ENCODE peak calls at places on chromosomes 12 and 14, in nine cellular contexts. One of them, this sample, is unnamed.

GRCh38 chr12:56955631-56956256 is 1.7 kb downstream of the RDH16 start:
- DNase-seq in fibroblast of gingiva: peak
- DNase-seq in non-pigmented ciliary epithelial cell: no peak
- DNase-seq in NCI-H510A treated with DMSO at 0.1 percent for 48 hours: no peak
- DNase-seq in choroid plexus epithelial cell: peak
- DNase-seq in IMR-90: peak
- DNase-seq in GM23248: peak
- DNase-seq in frontal cortex: no peak
- DNase-seq in NCI-H1105: no peak
- DNase-seq in this sample: peak

GRCh38 chr14:52998376-52999010 is 47.6 kb upstream of the FERMT2 start:
- DNase-seq in IMR-90: peak
- DNase-seq in NCI-H1105: no peak
- DNase-seq in fibroblast of gingiva: peak
- DNase-seq in frontal cortex: no peak
- DNase-seq in NCI-H510A treated with DMSO at 0.1 percent for 48 hours: no peak
- DNase-seq in GM23248: peak
- DNase-seq in choroid plexus epithelial cell: peak
- DNase-seq in non-pigmented ciliary epithelial cell: peak
- DNase-seq in this sample: peak

GRCh38 chr12:67161322-67161918 is 107.7 kb upstream of the CAND1 start:
- DNase-seq in choroid plexus epithelial cell: peak
- DNase-seq in frontal cortex: no peak
- DNase-seq in GM23248: peak
- DNase-seq in non-pigmented ciliary epithelial cell: peak
- DNase-seq in fibroblast of gingiva: peak
- DNase-seq in NCI-H1105: no peak
- DNase-seq in IMR-90: peak
- DNase-seq in NCI-H510A treated with DMSO at 0.1 percent for 48 hours: peak
- DNase-seq in this sample: peak

GRCh38 chr14:55092326-55092725 is 36.7 kb upstream of the LGALS3 start:
- DNase-seq in NCI-H510A treated with DMSO at 0.1 percent for 48 hours: no peak
- DNase-seq in NCI-H1105: no peak
- DNase-seq in fibroblast of gingiva: peak
- DNase-seq in choroid plexus epithelial cell: no peak
- DNase-seq in non-pigmented ciliary epithelial cell: no peak
- DNase-seq in IMR-90: no peak
- DNase-seq in GM23248: peak
- DNase-seq in frontal cortex: no peak
- DNase-seq in this sample: no peak

GRCh38 chr14:102985665-102986064 is 63.2 kb downstream of the AMN start:
- DNase-seq in NCI-H510A treated with DMSO at 0.1 percent for 48 hours: no peak
- DNase-seq in NCI-H1105: no peak
- DNase-seq in fibroblast of gingiva: no peak
- DNase-seq in choroid plexus epithelial cell: no peak
- DNase-seq in non-pigmented ciliary epithelial cell: no peak
- DNase-seq in frontal cortex: peak
- DNase-seq in IMR-90: no peak
- DNase-seq in GM23248: no peak
- DNase-seq in this sample: no peak

GRCh38 chr14:90785474-90785873 is 30.8 kb downstream of the TTC7B start:
- DNase-seq in choroid plexus epithelial cell: peak
- DNase-seq in IMR-90: no peak
- DNase-seq in fibroblast of gingiva: peak
- DNase-seq in GM23248: peak
- DNase-seq in non-pigmented ciliary epithelial cell: no peak
- DNase-seq in NCI-H1105: no peak
- DNase-seq in NCI-H510A treated with DMSO at 0.1 percent for 48 hours: no peak
- DNase-seq in frontal cortex: peak
- DNase-seq in this sample: no peak

GRCh38 chr14:55556929-55557623 is 22.9 kb upstream of the KTN1 start:
- DNase-seq in fibroblast of gingiva: peak
- DNase-seq in NCI-H510A treated with DMSO at 0.1 percent for 48 hours: peak
- DNase-seq in frontal cortex: peak
- DNase-seq in choroid plexus epithelial cell: peak
- DNase-seq in NCI-H1105: peak
- DNase-seq in IMR-90: peak
- DNase-seq in non-pigmented ciliary epithelial cell: peak
- DNase-seq in GM23248: peak
- DNase-seq in this sample: peak

GRCh38 chr12:6177593-6178358 is 22.4 kb upstream of the CD9 start:
- DNase-seq in non-pigmented ciliary epithelial cell: no peak
- DNase-seq in NCI-H510A treated with DMSO at 0.1 percent for 48 hours: no peak
- DNase-seq in fibroblast of gingiva: no peak
- DNase-seq in frontal cortex: no peak
- DNase-seq in NCI-H1105: no peak
- DNase-seq in choroid plexus epithelial cell: no peak
- DNase-seq in IMR-90: no peak
- DNase-seq in GM23248: peak
- DNase-seq in this sample: no peak

GRCh38 chr14:37037636-37038387 is 134.6 kb downstream of the SLC25A21 start:
- DNase-seq in non-pigmented ciliary epithelial cell: no peak
- DNase-seq in NCI-H1105: no peak
- DNase-seq in IMR-90: no peak
- DNase-seq in choroid plexus epithelial cell: no peak
- DNase-seq in frontal cortex: no peak
- DNase-seq in NCI-H510A treated with DMSO at 0.1 percent for 48 hours: no peak
- DNase-seq in GM23248: peak
- DNase-seq in fibroblast of gingiva: peak
- DNase-seq in this sample: no peak

GRCh38 chr12:53530056-53530455 is 22.8 kb upstream of the NPFF start:
- DNase-seq in NCI-H510A treated with DMSO at 0.1 percent for 48 hours: no peak
- DNase-seq in GM23248: no peak
- DNase-seq in NCI-H1105: no peak
- DNase-seq in choroid plexus epithelial cell: no peak
- DNase-seq in frontal cortex: no peak
- DNase-seq in IMR-90: no peak
- DNase-seq in non-pigmented ciliary epithelial cell: no peak
- DNase-seq in fibroblast of gingiva: no peak
- DNase-seq in this sample: no peak

GRCh38 chr14:33871394-33871793 is 79.5 kb downstream of the EGLN3 start:
- DNase-seq in fibroblast of gingiva: no peak
- DNase-seq in IMR-90: no peak
- DNase-seq in GM23248: no peak
- DNase-seq in NCI-H510A treated with DMSO at 0.1 percent for 48 hours: no peak
- DNase-seq in choroid plexus epithelial cell: no peak
- DNase-seq in frontal cortex: no peak
- DNase-seq in NCI-H1105: no peak
- DNase-seq in non-pigmented ciliary epithelial cell: no peak
- DNase-seq in this sample: no peak

GRCh38 chr12:57089259-57090245 is 638 bp downstream of the NAB2 start:
- DNase-seq in frontal cortex: peak
- DNase-seq in NCI-H510A treated with DMSO at 0.1 percent for 48 hours: peak
- DNase-seq in fibroblast of gingiva: peak
- DNase-seq in GM23248: peak
- DNase-seq in choroid plexus epithelial cell: peak
- DNase-seq in NCI-H1105: no peak
- DNase-seq in IMR-90: peak
- DNase-seq in non-pigmented ciliary epithelial cell: no peak
- DNase-seq in this sample: peak

GRCh38 chr14:106044949-106045596 is 518.7 kb downstream of the TMEM121 start:
- DNase-seq in non-pigmented ciliary epithelial cell: no peak
- DNase-seq in frontal cortex: no peak
- DNase-seq in fibroblast of gingiva: no peak
- DNase-seq in choroid plexus epithelial cell: no peak
- DNase-seq in GM23248: peak
- DNase-seq in NCI-H510A treated with DMSO at 0.1 percent for 48 hours: no peak
- DNase-seq in IMR-90: no peak
- DNase-seq in NCI-H1105: no peak
- DNase-seq in this sample: no peak

GRCh38 chr12:114902665-114903393 is 218.9 kb upstream of the TBX3 start:
- DNase-seq in non-pigmented ciliary epithelial cell: peak
- DNase-seq in fibroblast of gingiva: no peak
- DNase-seq in NCI-H510A treated with DMSO at 0.1 percent for 48 hours: peak
- DNase-seq in frontal cortex: no peak
- DNase-seq in IMR-90: peak
- DNase-seq in choroid plexus epithelial cell: peak
- DNase-seq in GM23248: peak
- DNase-seq in NCI-H1105: peak
- DNase-seq in this sample: peak

GRCh38 chr14:25055998-25056687 is 6.2 kb upstream of the STXBP6 start:
- DNase-seq in frontal cortex: no peak
- DNase-seq in choroid plexus epithelial cell: no peak
- DNase-seq in GM23248: peak
- DNase-seq in non-pigmented ciliary epithelial cell: no peak
- DNase-seq in NCI-H1105: no peak
- DNase-seq in fibroblast of gingiva: peak
- DNase-seq in IMR-90: peak
- DNase-seq in NCI-H510A treated with DMSO at 0.1 percent for 48 hours: no peak
- DNase-seq in this sample: peak

GRCh38 chr12:111441107-111441928 is 35.6 kb downstream of the SH2B3 start:
- DNase-seq in choroid plexus epithelial cell: no peak
- DNase-seq in frontal cortex: no peak
- DNase-seq in NCI-H510A treated with DMSO at 0.1 percent for 48 hours: no peak
- DNase-seq in NCI-H1105: no peak
- DNase-seq in non-pigmented ciliary epithelial cell: no peak
- DNase-seq in fibroblast of gingiva: no peak
- DNase-seq in GM23248: no peak
- DNase-seq in IMR-90: no peak
- DNase-seq in this sample: no peak

GRCh38 chr14:55028066-55028465 is 1.0 kb downstream of the SOCS4 start:
- DNase-seq in NCI-H1105: no peak
- DNase-seq in GM23248: peak
- DNase-seq in IMR-90: peak
- DNase-seq in choroid plexus epithelial cell: no peak
- DNase-seq in non-pigmented ciliary epithelial cell: no peak
- DNase-seq in fibroblast of gingiva: no peak
- DNase-seq in frontal cortex: no peak
- DNase-seq in NCI-H510A treated with DMSO at 0.1 percent for 48 hours: peak
- DNase-seq in this sample: peak

This sample was measured in amniotic epithelial cell.